ENCODE peak calls at places on chromosomes 2 and 18, in five cellular contexts. L is activated naive CD8-positive, alpha-beta T cell treated with anti-CD3 and anti-CD28 coated beads, Interleukin-2, amount 10 ng/mL, durations not matched to agents 7 days and 5 days; C is stimulated activated CD4-positive, alpha-beta T cell treated with anti-CD3 and anti-CD28 coated beads, Interleukin-15, amount 100 ng/mL, for 1 hour; N is uterus; P is HT-29. J is an unnamed sample.

GRCh38 chr18:67292814-67293213 is 223.7 kb downstream of the DSEL start:
- DNase-seq in L (no peak), C (no peak), N (no peak), P (no peak), J (no peak)

GRCh38 chr2:206316141-206316540 is 41.7 kb downstream of the ZDBF2 start:
- DNase-seq in L (no peak), C (no peak), N (no peak), P (no peak), J (no peak)

GRCh38 chr2:68715353-68716041 is 19.1 kb upstream of the ARHGAP25 start:
- DNase-seq in L (peak; percentile 36), C (no peak), N (peak; percentile 39), P (peak; percentile 67), J (no peak)

GRCh38 chr2:24908316-24908937 is 11.6 kb downstream of the ADCY3 start:
- DNase-seq in L (no peak), C (no peak), N (no peak), P (no peak), J (no peak)

GRCh38 chr2:240604291-240604938 is 17.9 kb downstream of the CAPN10 start:
- DNase-seq in L (peak; percentile 26), C (no peak), N (peak; percentile 53), P (peak; percentile 95), J (peak; percentile 42)

GRCh38 chr2:41899189-41899588 is 148.6 kb upstream of the PKDCC start:
- DNase-seq in L (no peak), C (no peak), N (no peak), P (no peak), J (no peak)

GRCh38 chr2:45984896-45985488 is 312.2 kb upstream of the EPAS1 start:
- DNase-seq in L (no peak), C (no peak), N (no peak), P (no peak), J (no peak)

GRCh38 chr2:164569334-164569733 is 51.9 kb downstream of the GRB14 start:
- DNase-seq in L (no peak), C (no peak), N (no peak), P (no peak), J (no peak)

GRCh38 chr2:127155901-127156300 is 48.9 kb upstream of the BIN1 start:
- DNase-seq in L (no peak), C (no peak), N (peak; percentile 86), P (no peak), J (peak; percentile 46)

GRCh38 chr2:200039847-200040246 is 84.5 kb downstream of the MAIP1 start:
- DNase-seq in L (no peak), C (no peak), N (no peak), P (no peak), J (no peak)

GRCh38 chr18:11728247-11728646 is 39.2 kb downstream of the GNAL start:
- DNase-seq in L (no peak), C (no peak), N (no peak), P (peak; percentile 34), J (no peak)

GRCh38 chr18:13370995-13371625 is 152.6 kb downstream of the LDLRAD4 start:
- DNase-seq in L (no peak), C (no peak), N (no peak), P (no peak), J (peak; percentile 80)

GRCh38 chr2:26064846-26065245 is 31.0 kb downstream of the RAB10 start:
- DNase-seq in L (no peak), C (no peak), N (no peak), P (no peak), J (no peak)

GRCh38 chr2:144659731-144660275 is 139.9 kb upstream of the ZEB2 start:
- DNase-seq in L (no peak), C (no peak), N (no peak), P (no peak), J (peak; percentile 60)

GRCh38 chr2:27959496-27959895 is 69.0 kb downstream of the BABAM2 start:
- DNase-seq in L (no peak), C (no peak), N (peak; percentile 77), P (no peak), J (no peak)

GRCh38 chr2:2638516-2638915 is 307.4 kb upstream of the MYT1L start:
- DNase-seq in L (no peak), C (no peak), N (no peak), P (no peak), J (no peak)

GRCh38 chr2:198615972-198616371 is 811.6 kb downstream of the PLCL1 start:
- DNase-seq in L (no peak), C (no peak), N (no peak), P (peak; percentile 43), J (no peak)

GRCh38 chr2:55490554-55490953 is 29.0 kb upstream of the CFAP36 start:
- DNase-seq in L (no peak), C (no peak), N (no peak), P (no peak), J (no peak)

GRCh38 chr18:70457223-70457622 is 168.4 kb downstream of the SOCS6 start:
- DNase-seq in L (no peak), C (no peak), N (no peak), P (no peak), J (no peak)

GRCh38 chr2:85106489-85107180 is 26.6 kb upstream of the TCF7L1 start:
- DNase-seq in L (no peak), C (no peak), N (no peak), P (peak; percentile 25), J (no peak)

GRCh38 chr2:36449943-36450392 is 94.4 kb downstream of the CRIM1 start:
- DNase-seq in L (no peak), C (no peak), N (no peak), P (no peak), J (no peak)

GRCh38 chr2:214220251-214220650 is 190.6 kb upstream of the VWC2L start:
- DNase-seq in L (no peak), C (no peak), N (no peak), P (no peak), J (no peak)

GRCh38 chr2:174836345-174836999 is 72.2 kb upstream of the CHRNA1 start:
- DNase-seq in L (no peak), C (no peak), N (no peak), P (no peak), J (no peak)

GRCh38 chr18:54736981-54737380 is 91.3 kb upstream of the RAB27B start:
- DNase-seq in L (no peak), C (no peak), N (no peak), P (no peak), J (no peak)

GRCh38 chr2:238866656-238867277 is 18.9 kb downstream of the TWIST2 start:
- DNase-seq in L (no peak), C (no peak), N (no peak), P (no peak), J (peak; percentile 82)

GRCh38 chr2:165572155-165572554 is 102.7 kb downstream of the CSRNP3 start:
- DNase-seq in L (no peak), C (no peak), N (no peak), P (no peak), J (no peak)

GRCh38 chr2:67388680-67389079 is 8.5 kb upstream of the ETAA1 start:
- DNase-seq in L (no peak), C (no peak), N (no peak), P (no peak), J (no peak)

GRCh38 chr2:241888641-241889040 is 19.1 kb downstream of the RTP5 start:
- DNase-seq in L (no peak), C (no peak), N (no peak), P (no peak), J (no peak)

GRCh38 chr2:58720033-58720769 is 479.1 kb upstream of the FANCL start:
- DNase-seq in L (no peak), C (no peak), N (no peak), P (no peak), J (no peak)

GRCh38 chr2:38079111-38080052 is 3.4 kb upstream of the CYP1B1 start:
- DNase-seq in L (no peak), C (no peak), N (no peak), P (no peak), J (no peak)

J was measured in lower leg skin.